ENCODE peak calls at places on chromosomes 1 and 21, in four cellular contexts. One of them, this sample, is unnamed.

GRCh38 chr1:214566158-214567104 is 15.0 kb upstream of the PTPN14 start:
- DNase-seq in GM12878: no peak
- DNase-seq in K562: no peak
- DNase-seq in SK-N-SH: no peak
- DNase-seq in this sample: peak

GRCh38 chr1:209367031-209367813 is 216.3 kb upstream of the CAMK1G start:
- DNase-seq in K562: no peak
- DNase-seq in GM12878: no peak
- DNase-seq in SK-N-SH: no peak
- DNase-seq in this sample: no peak

GRCh38 chr21:40512590-40512989 is 334.4 kb downstream of the DSCAM start:
- DNase-seq in GM12878: no peak
- DNase-seq in SK-N-SH: peak
- DNase-seq in K562: peak
- DNase-seq in this sample: no peak

GRCh38 chr1:205492201-205492667 is 12.2 kb upstream of the CDK18 start:
- DNase-seq in GM12878: no peak
- DNase-seq in SK-N-SH: no peak
- DNase-seq in K562: no peak
- DNase-seq in this sample: no peak

GRCh38 chr1:239616686-239617085 is 230.3 kb downstream of the CHRM3 start:
- DNase-seq in SK-N-SH: no peak
- DNase-seq in K562: no peak
- DNase-seq in GM12878: no peak
- DNase-seq in this sample: no peak

GRCh38 chr1:223709598-223709997 is 2.7 kb upstream of the CAPN2 start:
- DNase-seq in SK-N-SH: no peak
- DNase-seq in K562: peak
- DNase-seq in GM12878: no peak
- DNase-seq in this sample: peak

GRCh38 chr1:151251656-151252470 is 2.7 kb upstream of the PSMD4 start:
- DNase-seq in SK-N-SH: peak
- DNase-seq in K562: peak
- DNase-seq in GM12878: no peak
- DNase-seq in this sample: peak

GRCh38 chr1:209354840-209355165 is 228.7 kb upstream of the CAMK1G start:
- DNase-seq in GM12878: no peak
- DNase-seq in SK-N-SH: no peak
- DNase-seq in K562: no peak
- DNase-seq in this sample: no peak

GRCh38 chr1:155181371-155182051 is 7.9 kb downstream of the TRIM46 start:
- DNase-seq in K562: no peak
- DNase-seq in GM12878: no peak
- DNase-seq in SK-N-SH: no peak
- DNase-seq in this sample: no peak

GRCh38 chr1:106456832-106457231 is 599.6 kb upstream of the PRMT6 start:
- DNase-seq in SK-N-SH: no peak
- DNase-seq in GM12878: no peak
- DNase-seq in K562: no peak
- DNase-seq in this sample: no peak
- TF ChIP-seq REST in SK-N-SH: no peak
- TF ChIP-seq REST in GM12878: no peak
- TF ChIP-seq REST in K562: no peak
- TF ChIP-seq REST in this sample: no peak

DNA sequence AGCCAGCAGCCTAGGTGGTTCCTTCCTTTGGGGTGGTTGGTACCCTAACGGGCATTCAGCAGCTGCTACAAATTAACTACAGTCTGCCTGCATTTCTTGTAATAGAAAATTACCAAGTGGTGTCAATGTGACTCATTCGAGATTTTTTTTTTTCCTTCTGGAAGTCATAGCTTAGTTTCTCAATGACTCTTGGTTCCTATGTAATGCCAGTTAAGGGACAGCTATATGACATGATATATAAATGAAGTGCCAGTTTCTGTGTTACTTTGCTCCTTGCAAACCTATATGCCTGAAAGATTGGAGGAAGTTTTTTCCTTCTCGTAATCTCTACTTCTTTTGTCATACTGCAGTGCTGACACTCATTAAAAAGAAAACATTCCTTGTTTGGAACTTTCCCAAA is 2.6 kb downstream of the MGST3 start:
- DNase-seq in SK-N-SH: no peak
- DNase-seq in GM12878: no peak
- DNase-seq in K562: no peak
- DNase-seq in this sample: no peak
- TF ChIP-seq RCOR1 in SK-N-SH: no peak
- TF ChIP-seq RCOR1 in GM12878: no peak
- TF ChIP-seq RCOR1 in K562: no peak
- TF ChIP-seq RCOR1 in this sample: no peak

GRCh38 chr1:35885961-35886558 is 3.1 kb downstream of the AGO1 start:
- DNase-seq in K562: peak
- DNase-seq in SK-N-SH: peak
- DNase-seq in GM12878: no peak
- DNase-seq in this sample: no peak
- TF ChIP-seq REST in K562: no peak
- TF ChIP-seq REST in SK-N-SH: no peak
- TF ChIP-seq REST in GM12878: no peak
- TF ChIP-seq REST in this sample: no peak

GRCh38 chr21:32352556-32352955 is 40.3 kb downstream of the URB1 start:
- DNase-seq in K562: no peak
- DNase-seq in SK-N-SH: no peak
- DNase-seq in GM12878: no peak
- DNase-seq in this sample: no peak
- TF ChIP-seq RCOR1 in K562: no peak
- TF ChIP-seq RCOR1 in SK-N-SH: no peak
- TF ChIP-seq RCOR1 in GM12878: no peak
- TF ChIP-seq RCOR1 in this sample: no peak

DNA sequence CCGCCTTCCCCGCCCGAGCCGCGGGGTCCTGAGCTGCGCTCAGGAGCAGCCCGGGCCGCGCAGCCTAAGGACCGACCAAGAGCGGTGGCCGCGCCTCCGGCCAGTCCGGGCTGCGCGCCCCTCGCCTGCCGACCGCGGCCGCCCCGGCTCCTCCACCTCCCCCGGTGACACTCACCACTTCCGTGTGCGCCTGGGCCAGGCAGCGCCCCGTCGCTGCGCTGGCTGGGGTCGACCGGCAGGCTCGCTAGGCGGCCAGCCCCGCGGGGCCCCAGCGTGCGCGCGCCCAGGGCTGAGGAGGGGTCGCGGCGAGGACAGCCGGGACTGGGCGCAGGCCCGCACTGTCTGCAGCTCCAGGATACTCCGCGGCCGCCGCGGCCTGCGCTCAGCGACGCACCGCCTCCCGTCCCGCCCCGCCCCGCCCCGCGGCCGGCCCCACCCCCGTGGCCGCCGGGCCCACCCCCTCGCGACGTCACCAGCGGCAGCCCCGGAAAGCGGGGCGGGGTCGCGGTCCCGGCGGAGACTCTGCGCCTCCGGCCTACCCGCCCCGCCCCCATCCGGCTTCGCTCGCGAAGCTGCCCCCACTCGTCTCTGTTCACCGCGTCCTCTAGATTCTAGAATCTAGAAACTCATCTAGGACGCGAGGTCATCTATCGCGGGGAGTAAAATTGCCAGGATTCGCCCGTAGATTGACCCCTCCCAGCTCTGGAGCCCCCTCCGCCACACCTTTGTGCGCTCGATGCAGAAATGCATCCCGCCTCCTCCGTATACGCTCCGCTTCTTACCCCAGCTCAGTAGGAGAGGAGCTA is at the start of gene JAK1:
- DNase-seq in GM12878: no peak
- DNase-seq in SK-N-SH: peak
- DNase-seq in K562: peak
- DNase-seq in this sample: peak
- TF ChIP-seq REST in GM12878: no peak
- TF ChIP-seq REST in SK-N-SH: peak
- TF ChIP-seq REST in K562: no peak
- TF ChIP-seq REST in this sample: no peak

This sample was measured in A549.